ENCODE peak calls at places on chromosome 14, in seven cellular contexts. V is transverse colon, K is SK-N-SH, W is esophagus muscularis mucosa, U is endothelial cell of umbilical vein, O is sigmoid colon, Q is GM23338. Z is an unnamed sample.

GRCh38 chr14:68367444-68368014 is 425.3 kb downstream of the ZFP36L1 start:
- DNase-seq in W (no peak), Q (no peak), K (peak), O (no peak), V (no peak), U (no peak), Z (no peak)

GRCh38 chr14:31208546-31209424 is 1.2 kb upstream of the HECTD1 start:
- DNase-seq in V (peak), O (no peak), W (no peak), K (no peak), Q (no peak), U (no peak), Z (peak)

GRCh38 chr14:55807059-55807499 is 227.1 kb downstream of the KTN1 start:
- DNase-seq in V (peak), U (peak), W (peak), Q (no peak), O (peak), K (peak), Z (peak)

GRCh38 chr14:81625343-81625742 is 91.7 kb upstream of the SEL1L start:
- DNase-seq in K (peak), O (no peak), U (no peak), W (no peak), V (no peak), Q (peak), Z (no peak)

GRCh38 chr14:102317564-102318248 is 1.8 kb upstream of the ZNF839 start:
- DNase-seq in U (peak), V (peak), W (no peak), Q (peak), O (peak), K (no peak), Z (no peak)

GRCh38 chr14:95489163-95489887 is 27.1 kb downstream of the SYNE3 start:
- DNase-seq in V (no peak), W (no peak), Q (no peak), O (no peak), K (no peak), U (peak), Z (no peak)

GRCh38 chr14:105020815-105021655 is at the start of gene CDCA4:
- DNase-seq in K (peak), W (peak), U (peak), Q (peak), O (peak), V (peak), Z (peak)

GRCh38 chr14:72801381-72801812 is 92.5 kb downstream of the DPF3 start:
- DNase-seq in O (no peak), U (peak), V (no peak), Q (no peak), K (no peak), W (no peak), Z (no peak)

GRCh38 chr14:44914849-44915248 is 46.9 kb downstream of the KLHL28 start:
- DNase-seq in V (no peak), W (no peak), U (no peak), O (no peak), K (no peak), Q (peak), Z (no peak)

GRCh38 chr14:71050227-71050823 is 143.1 kb downstream of the PCNX1 start:
- DNase-seq in U (peak), K (peak), W (no peak), O (no peak), Q (peak), V (no peak), Z (no peak)

GRCh38 chr14:23399591-23399990 is 8.5 kb downstream of the MYH6 start:
- DNase-seq in V (no peak), O (no peak), Q (no peak), W (no peak), K (no peak), U (no peak), Z (no peak)

GRCh38 chr14:77986808-77987207 is 183.4 kb upstream of the NRXN3 start:
- DNase-seq in Q (no peak), K (no peak), W (no peak), O (no peak), U (no peak), V (no peak), Z (no peak)

GRCh38 chr14:76953196-76953945 is 75.1 kb downstream of the IRF2BPL start:
- DNase-seq in O (peak), Q (peak), W (no peak), U (peak), K (peak), V (peak), Z (no peak)

GRCh38 chr14:105275267-105275946 is 25.4 kb downstream of the BRF1 start:
- DNase-seq in V (no peak), K (no peak), W (no peak), O (no peak), U (no peak), Q (no peak), Z (no peak)

GRCh38 chr14:100283984-100284881 is 22.0 kb downstream of the SLC25A29 start:
- DNase-seq in U (no peak), W (no peak), Q (peak), O (no peak), K (peak), V (peak), Z (no peak)

GRCh38 chr14:100286484-100287191 is 19.6 kb downstream of the SLC25A29 start:
- DNase-seq in U (no peak), Q (no peak), O (no peak), W (no peak), V (peak), K (no peak), Z (no peak)

GRCh38 chr14:100285021-100285912 is 21.0 kb downstream of the SLC25A29 start:
- DNase-seq in Q (peak), W (no peak), K (peak), V (peak), O (no peak), U (peak), Z (no peak)

GRCh38 chr14:100287202-100287997 is 18.8 kb downstream of the SLC25A29 start:
- DNase-seq in Q (no peak), O (no peak), V (peak), U (no peak), W (no peak), K (no peak), Z (no peak)

DNA sequence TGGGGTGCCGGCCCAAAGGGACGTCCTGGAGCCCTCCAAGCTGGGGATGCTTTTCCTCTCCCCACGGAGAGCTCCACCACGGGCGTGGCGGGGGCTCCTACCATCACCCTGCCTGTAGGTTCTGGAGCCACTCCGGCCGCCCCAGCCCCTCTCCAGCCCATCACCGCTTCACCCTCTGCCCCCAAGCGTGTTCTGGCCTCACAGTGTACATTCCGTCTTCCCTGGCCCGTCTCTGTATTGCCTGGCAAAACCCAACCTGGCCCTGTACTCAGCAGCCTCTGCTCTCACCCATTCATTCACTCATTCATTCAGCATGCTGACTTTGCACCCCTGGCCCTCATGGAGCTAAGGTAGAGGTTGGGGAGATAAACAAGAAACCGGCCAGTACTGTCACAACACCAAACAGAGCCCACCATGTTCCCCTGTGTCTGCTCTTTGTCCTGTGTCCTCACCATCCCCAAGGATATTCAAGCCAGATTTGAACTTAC is 20.3 kb downstream of the SLC25A29 start:
- DNase-seq in V (peak), K (no peak), W (no peak), O (no peak), U (no peak), Q (no peak), Z (no peak)
- TF ChIP-seq CTCF in V (peak), K (no peak), W (no peak), O (peak), U (no peak), Q (no peak), Z (no peak)

GRCh38 chr14:91402278-91403068 is 15.1 kb downstream of the CCDC88C start:
- DNase-seq in W (no peak), Q (no peak), V (peak), K (no peak), O (no peak), U (peak), Z (no peak)
- H3K4me3 ChIP-seq in W (no peak), Q (no peak), V (no peak), K (no peak), O (no peak), U (no peak), Z (no peak)

DNA sequence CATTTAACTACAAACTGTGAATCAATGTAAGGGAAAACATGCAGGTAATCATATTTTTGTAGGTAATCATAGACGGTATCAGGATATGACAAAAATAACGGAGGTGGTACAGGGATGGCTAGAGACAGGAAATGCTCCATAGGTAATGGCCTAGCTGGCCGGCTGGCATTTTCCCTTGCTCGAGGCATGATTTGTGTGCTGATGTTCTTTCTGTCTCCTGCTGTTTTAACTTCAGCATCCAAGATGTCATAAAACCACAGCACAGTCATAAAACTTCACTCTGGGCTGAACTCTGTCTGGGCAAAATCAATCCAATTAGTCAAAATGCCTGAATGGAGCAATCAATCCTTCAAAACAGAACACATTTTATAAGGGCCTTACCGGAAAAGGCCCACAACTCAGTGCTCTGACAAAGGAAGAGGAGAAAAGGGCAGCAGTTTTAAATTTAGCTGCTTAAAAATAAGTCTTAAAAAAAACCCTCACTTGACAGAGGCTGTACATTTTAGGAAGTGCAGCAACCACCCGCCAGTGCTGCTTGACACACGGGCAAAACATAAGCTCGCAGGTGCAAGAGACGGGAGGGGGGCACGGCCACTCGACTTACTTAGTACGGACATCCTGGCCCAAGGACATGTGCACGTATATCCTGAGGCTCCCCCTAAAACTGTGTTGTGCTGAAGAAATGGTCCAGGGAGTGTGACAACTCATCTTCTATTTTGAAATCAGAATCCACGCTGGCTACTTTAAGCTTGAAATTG is 40.5 kb upstream of the GPR68 start:
- DNase-seq in Q (no peak), W (no peak), K (peak), O (no peak), V (no peak), U (no peak), Z (no peak)
- TF ChIP-seq POLR2AphosphoS5 in Q (no peak), W (no peak), K (peak), O (peak), V (peak), U (no peak), Z (no peak)

GRCh38 chr14:66359500-66359899 is 126.7 kb upstream of the CCDC196 start:
- DNase-seq in K (peak), W (no peak), O (no peak), U (peak), V (no peak), Q (peak), Z (no peak)
- TF ChIP-seq CTCF in K (peak), W (peak), O (peak), U (peak), V (peak), Q (peak), Z (peak)

DNA sequence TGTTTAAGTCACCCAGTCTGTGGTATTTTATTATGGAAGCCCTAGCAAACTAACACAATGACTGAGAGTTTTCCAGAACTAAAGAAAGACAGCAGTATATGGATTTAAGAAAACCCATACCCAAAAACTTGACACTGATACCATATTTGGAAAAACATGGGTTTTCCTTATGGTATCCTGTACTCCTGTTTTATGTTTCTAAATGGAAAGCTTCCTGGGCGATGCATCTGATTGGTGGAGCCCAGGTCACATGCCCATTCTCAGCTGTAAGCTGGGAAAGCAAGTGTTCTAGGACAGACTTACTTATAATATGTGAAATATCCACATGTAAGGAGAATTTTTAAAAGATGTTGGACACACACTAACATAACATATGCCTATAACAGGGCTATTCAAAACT is 4.5 kb upstream of the RNASE4 start:
- DNase-seq in U (peak), O (no peak), V (no peak), Q (peak), K (peak), W (no peak), Z (no peak)
- H3K4me3 ChIP-seq in U (no peak), O (no peak), V (no peak), Q (peak), K (peak), W (no peak), Z (no peak)

Z was measured in vagina.